ENCODE peak calls at places on chromosomes 12 and 14, in six cellular contexts. Y, N, L, H, B and S are unnamed samples. For H3K27me3 and H3K4me1, the result is how much of the 10 kb centered on the place peaks cover.

GRCh38 chr14:59679872-59680271 is 103.3 kb upstream of the CCDC175 start:
- DNase-seq in Y (no peak), N (peak), L (no peak), H (no peak), B (no peak), S (no peak)

GRCh38 chr14:77097689-77098469 is at the start of gene CIPC:
- DNase-seq in Y (peak), N (peak), L (peak), H (peak), B (peak), S (peak)

GRCh38 chr14:61570188-61570960 is 124.9 kb upstream of the HIF1A start:
- DNase-seq in Y (no peak), N (no peak), L (no peak), H (no peak), B (no peak), S (no peak)

GRCh38 chr12:64452559-64453329 is 824 bp downstream of the TBK1 start:
- DNase-seq in Y (no peak), N (no peak), L (no peak), H (no peak), B (peak), S (peak)

GRCh38 chr12:131091413-131091975 is 137.8 kb downstream of the ADGRD1 start:
- DNase-seq in Y (no peak), N (no peak), L (peak), H (no peak), B (no peak), S (no peak)

GRCh38 chr14:104708606-104709268 is 15.3 kb upstream of the ADSS1 start:
- DNase-seq in Y (peak), N (peak), L (peak), H (peak), B (peak), S (peak)

GRCh38 chr12:77648716-77649115 is 182.0 kb upstream of the NAV3 start:
- DNase-seq in Y (no peak), N (no peak), L (no peak), H (no peak), B (no peak), S (no peak)

GRCh38 chr12:112937741-112938719 is at the start of gene OAS3:
- DNase-seq in Y (no peak), N (peak), L (peak), H (peak), B (peak), S (peak)

GRCh38 chr12:29831173-29831572 is 47.4 kb upstream of the TMTC1 start:
- DNase-seq in Y (peak), N (no peak), L (no peak), H (no peak), B (no peak), S (no peak)

GRCh38 chr12:5433081-5433839 is 1.4 kb downstream of the NTF3 start:
- DNase-seq in Y (no peak), N (no peak), L (peak), H (peak), B (no peak), S (no peak)
- H3K27me3 ChIP-seq in Y (half or more), N (under half), L (under half), H (half or more), B (under half), S (half or more)

GRCh38 chr12:12718382-12718761 is 1.2 kb downstream of the CDKN1B start:
- DNase-seq in Y (no peak), N (peak), L (no peak), H (no peak), B (no peak), S (no peak)
- H3K4me1 ChIP-seq in Y (under half), N (half or more), L (under half), H (half or more), B (half or more), S (half or more)

DNA sequence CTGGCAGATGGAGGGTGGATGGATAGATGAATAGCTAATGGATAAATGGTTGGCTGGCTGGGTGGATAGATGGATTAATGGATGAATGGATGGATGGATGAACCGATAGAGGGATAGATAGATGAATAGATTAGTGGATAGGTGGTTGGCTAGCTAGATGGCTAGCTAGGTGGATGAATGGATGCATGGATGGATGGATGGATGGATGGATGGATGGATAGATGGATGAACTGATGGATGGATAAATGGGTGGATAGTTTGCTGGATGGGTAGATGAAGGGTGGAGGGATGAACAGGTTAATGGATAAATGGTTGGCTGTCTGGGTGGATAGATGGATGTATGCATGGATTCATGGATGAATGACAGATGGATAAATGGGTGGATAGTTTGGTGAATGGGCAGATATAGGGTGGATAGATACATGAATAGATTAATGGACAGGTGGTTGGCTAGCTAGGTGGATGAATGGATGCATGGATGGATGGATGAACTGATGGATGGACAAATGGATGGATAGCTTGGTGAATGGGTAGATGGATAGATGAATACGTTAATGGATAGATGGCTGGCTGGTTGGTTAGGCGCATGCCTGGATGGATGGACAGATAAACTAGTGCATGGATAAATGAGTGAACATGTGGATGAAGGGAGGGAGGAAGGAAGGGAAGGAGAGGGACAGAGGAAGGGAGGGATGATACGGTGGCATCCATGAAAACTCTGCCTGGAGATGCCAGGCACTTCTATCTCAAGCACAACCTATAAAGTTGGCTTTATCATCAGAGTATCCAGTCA is 8.1 kb downstream of the SERPINA9 start:
- DNase-seq in Y (no peak), N (no peak), L (no peak), H (no peak), B (no peak), S (no peak)
- H3K27me3 ChIP-seq in Y (under half), N (under half), L (under half), H (under half), B (under half), S (under half)

DNA sequence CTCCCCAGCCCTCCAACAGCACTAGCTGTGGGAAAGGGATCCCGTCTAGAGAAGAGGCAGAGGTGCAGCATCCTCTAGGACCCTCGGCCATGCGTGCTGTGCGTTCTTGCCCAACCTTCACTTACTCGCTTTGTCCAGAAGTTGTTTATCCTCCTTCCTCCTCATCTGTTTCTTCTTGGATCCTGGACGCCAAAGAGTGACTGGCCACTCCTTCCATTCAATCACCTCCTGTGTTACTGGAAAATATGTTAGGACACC is 140.5 kb downstream of the ZFP36L1 start:
- DNase-seq in Y (no peak), N (no peak), L (no peak), H (no peak), B (no peak), S (no peak)
- H3K4me1 ChIP-seq in Y (under half), N (under half), L (under half), H (under half), B (under half), S (under half)

DNA sequence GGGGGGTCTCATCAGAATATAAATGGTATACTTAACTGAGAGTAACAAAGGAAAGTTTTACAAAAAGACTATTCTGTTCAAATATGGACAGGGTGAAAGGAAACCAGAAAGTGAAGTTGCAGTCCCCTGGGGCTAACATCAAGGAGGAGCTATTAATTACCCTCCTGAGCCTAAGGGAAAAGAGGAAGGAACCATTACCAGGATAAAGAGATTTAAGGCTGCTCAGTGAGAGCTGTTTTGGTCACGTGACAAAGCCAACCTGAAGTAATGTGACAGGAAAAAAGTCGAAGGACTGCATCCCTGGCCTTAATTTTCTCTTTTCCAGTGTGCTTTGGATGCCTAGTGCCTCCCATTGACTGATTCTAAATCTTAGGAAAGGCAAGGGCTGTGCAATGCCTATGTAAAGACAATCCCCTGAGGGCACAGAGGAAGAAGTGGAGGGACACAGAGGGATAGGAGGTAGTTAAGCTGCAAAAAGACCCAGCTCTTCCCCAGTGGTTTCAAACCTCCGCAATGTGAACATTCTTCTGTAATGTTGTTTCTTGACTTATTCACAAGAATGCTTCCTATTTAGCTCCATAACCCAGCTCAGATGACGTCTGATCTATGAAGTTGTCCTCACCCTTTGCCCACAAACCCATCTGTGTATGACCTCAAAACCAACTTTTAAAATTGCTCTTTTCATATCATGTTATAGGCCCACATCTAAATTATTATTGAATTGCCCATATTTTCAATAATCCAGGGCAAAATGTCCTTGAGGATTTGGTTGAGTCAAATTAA is 187.7 kb upstream of the DCN start:
- DNase-seq in Y (peak), N (no peak), L (no peak), H (no peak), B (no peak), S (no peak)
- H3K27me3 ChIP-seq in Y (under half), N (under half), L (under half), H (under half), B (under half), S (under half)

GRCh38 chr14:54453252-54453651 is 12.1 kb upstream of the CNIH1 start:
- DNase-seq in Y (no peak), N (no peak), L (no peak), H (no peak), B (no peak), S (no peak)
- H3K4me1 ChIP-seq in Y (under half), N (under half), L (under half), H (under half), B (under half), S (under half)

GRCh38 chr14:32574269-32574668 is 245.2 kb downstream of the AKAP6 start:
- DNase-seq in Y (no peak), N (no peak), L (no peak), H (no peak), B (no peak), S (no peak)

GRCh38 chr14:32572867-32573149 is 243.7 kb downstream of the AKAP6 start:
- DNase-seq in Y (no peak), N (no peak), L (no peak), H (no peak), B (no peak), S (no peak)

GRCh38 chr14:32576088-32576795 is 247.1 kb downstream of the AKAP6 start:
- DNase-seq in Y (peak), N (peak), L (peak), H (no peak), B (peak), S (peak)

GRCh38 chr14:32571551-32571950 is 242.5 kb downstream of the AKAP6 start:
- DNase-seq in Y (no peak), N (no peak), L (no peak), H (no peak), B (no peak), S (no peak)

GRCh38 chr14:32571995-32572866 is 243.1 kb downstream of the AKAP6 start:
- DNase-seq in Y (no peak), N (no peak), L (no peak), H (no peak), B (no peak), S (no peak)
- H3K27me3 ChIP-seq in Y (under half), N (under half), L (under half), H (under half), B (under half), S (under half)